ENCODE peak calls at places on chromosomes 12 and 14, in eight cellular contexts. One of them, this sample, is unnamed. For H3K9me3, the result is how much of the 10 kb centered on the place peaks cover.

GRCh38 chr14:97970222-97970621 is 1173.0 kb downstream of the VRK1 start:
- DNase-seq in pancreas: no peak
- DNase-seq in GM23248: no peak
- DNase-seq in left ventricle myocardium inferior: no peak
- DNase-seq in ovary: no peak
- DNase-seq in sigmoid colon: no peak
- DNase-seq in heart left ventricle: no peak
- DNase-seq in lower lobe of right lung: no peak
- DNase-seq in this sample: no peak

GRCh38 chr12:112001555-112001954 is 11.4 kb downstream of the TMEM116 start:
- DNase-seq in heart left ventricle: no peak
- DNase-seq in lower lobe of right lung: no peak
- DNase-seq in left ventricle myocardium inferior: no peak
- DNase-seq in pancreas: no peak
- DNase-seq in sigmoid colon: no peak
- DNase-seq in ovary: no peak
- DNase-seq in GM23248: peak
- DNase-seq in this sample: no peak

GRCh38 chr12:19440916-19441315 is 1.6 kb downstream of the AEBP2 start:
- DNase-seq in ovary: no peak
- DNase-seq in left ventricle myocardium inferior: no peak
- DNase-seq in sigmoid colon: no peak
- DNase-seq in heart left ventricle: no peak
- DNase-seq in pancreas: no peak
- DNase-seq in GM23248: peak
- DNase-seq in lower lobe of right lung: no peak
- DNase-seq in this sample: no peak

GRCh38 chr12:5505751-5506150 is 73.8 kb downstream of the NTF3 start:
- DNase-seq in heart left ventricle: no peak
- DNase-seq in left ventricle myocardium inferior: no peak
- DNase-seq in lower lobe of right lung: no peak
- DNase-seq in GM23248: peak
- DNase-seq in pancreas: no peak
- DNase-seq in sigmoid colon: no peak
- DNase-seq in ovary: no peak
- DNase-seq in this sample: no peak

GRCh38 chr12:13187399-13187798 is 9.1 kb upstream of the EMP1 start:
- DNase-seq in ovary: no peak
- DNase-seq in sigmoid colon: no peak
- DNase-seq in lower lobe of right lung: no peak
- DNase-seq in heart left ventricle: no peak
- DNase-seq in GM23248: peak
- DNase-seq in pancreas: no peak
- DNase-seq in left ventricle myocardium inferior: no peak
- DNase-seq in this sample: no peak

GRCh38 chr14:68884031-68885030 is 91.5 kb upstream of the ZFP36L1 start:
- DNase-seq in ovary: no peak
- DNase-seq in left ventricle myocardium inferior: peak
- DNase-seq in GM23248: peak
- DNase-seq in pancreas: no peak
- DNase-seq in lower lobe of right lung: no peak
- DNase-seq in heart left ventricle: peak
- DNase-seq in sigmoid colon: peak
- DNase-seq in this sample: peak

GRCh38 chr12:113239811-113240331 is 18.6 kb downstream of the TPCN1 start:
- DNase-seq in pancreas: no peak
- DNase-seq in ovary: no peak
- DNase-seq in left ventricle myocardium inferior: peak
- DNase-seq in lower lobe of right lung: no peak
- DNase-seq in sigmoid colon: peak
- DNase-seq in GM23248: no peak
- DNase-seq in heart left ventricle: peak
- DNase-seq in this sample: peak

GRCh38 chr14:75630695-75631452 is 29.8 kb downstream of the ERG28 start:
- DNase-seq in lower lobe of right lung: no peak
- DNase-seq in heart left ventricle: no peak
- DNase-seq in left ventricle myocardium inferior: no peak
- DNase-seq in pancreas: no peak
- DNase-seq in GM23248: no peak
- DNase-seq in ovary: no peak
- DNase-seq in sigmoid colon: no peak
- DNase-seq in this sample: no peak

GRCh38 chr12:60489071-60489470 is 893.2 kb downstream of the SLC16A7 start:
- DNase-seq in heart left ventricle: no peak
- DNase-seq in left ventricle myocardium inferior: no peak
- DNase-seq in sigmoid colon: no peak
- DNase-seq in lower lobe of right lung: no peak
- DNase-seq in pancreas: no peak
- DNase-seq in GM23248: peak
- DNase-seq in ovary: no peak
- DNase-seq in this sample: no peak

GRCh38 chr14:100679707-100680438 is 46.8 kb upstream of the DLK1 start:
- DNase-seq in lower lobe of right lung: no peak
- DNase-seq in left ventricle myocardium inferior: peak
- DNase-seq in ovary: peak
- DNase-seq in pancreas: no peak
- DNase-seq in sigmoid colon: peak
- DNase-seq in GM23248: peak
- DNase-seq in heart left ventricle: peak
- DNase-seq in this sample: peak

DNA sequence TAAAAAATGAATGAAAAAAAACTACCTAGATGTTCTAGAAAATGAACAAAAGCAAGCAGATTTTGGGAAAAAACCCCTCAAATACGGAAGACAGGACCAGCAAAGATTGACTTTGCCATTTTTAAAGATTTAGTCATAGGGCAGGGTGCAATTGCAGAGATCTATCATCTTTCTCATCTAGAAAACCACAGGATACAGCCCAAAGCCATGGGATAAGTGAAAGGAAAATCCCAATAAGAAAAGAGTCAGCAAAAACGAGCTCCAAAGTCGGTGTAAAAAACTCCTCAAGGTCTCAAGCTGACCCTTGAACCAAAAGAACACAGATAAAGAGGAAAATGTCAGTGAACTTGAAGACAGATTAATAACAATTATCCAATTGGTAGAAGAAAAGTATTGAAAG is 28.0 kb downstream of the CEP290 start:
- DNase-seq in GM23248: peak
- DNase-seq in ovary: no peak
- DNase-seq in sigmoid colon: no peak
- DNase-seq in pancreas: no peak
- DNase-seq in lower lobe of right lung: no peak
- DNase-seq in heart left ventricle: no peak
- DNase-seq in left ventricle myocardium inferior: no peak
- DNase-seq in this sample: no peak
- H3K9me3 ChIP-seq in GM23248: under half
- H3K9me3 ChIP-seq in ovary: under half
- H3K9me3 ChIP-seq in sigmoid colon: under half
- H3K9me3 ChIP-seq in pancreas: under half
- H3K9me3 ChIP-seq in lower lobe of right lung: under half
- H3K9me3 ChIP-seq in heart left ventricle: under half
- H3K9me3 ChIP-seq in left ventricle myocardium inferior: under half
- H3K9me3 ChIP-seq in this sample: under half

DNA sequence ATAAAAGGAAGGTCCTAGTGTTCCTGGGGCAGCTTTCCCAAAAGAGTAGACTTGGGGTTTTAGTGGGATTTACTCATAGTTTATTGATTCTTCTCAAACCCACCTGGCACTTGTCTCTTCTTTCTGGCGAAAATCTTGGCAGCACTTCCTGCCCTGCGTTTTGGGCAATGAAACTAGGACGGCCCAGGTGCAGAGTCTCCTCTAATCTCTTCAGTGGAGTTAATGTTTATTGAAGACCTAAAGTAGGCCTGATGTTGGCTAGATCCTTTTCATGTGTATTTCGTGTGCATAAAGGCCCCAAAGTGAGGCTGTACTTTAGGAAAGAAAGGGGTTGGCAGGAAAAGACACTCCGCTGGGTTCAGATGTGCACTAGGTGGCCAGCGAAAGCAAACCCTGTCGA is 5.1 kb downstream of the WNT5B start:
- DNase-seq in sigmoid colon: no peak
- DNase-seq in pancreas: no peak
- DNase-seq in heart left ventricle: no peak
- DNase-seq in GM23248: no peak
- DNase-seq in left ventricle myocardium inferior: no peak
- DNase-seq in ovary: no peak
- DNase-seq in lower lobe of right lung: no peak
- DNase-seq in this sample: no peak
- H3K27ac ChIP-seq in sigmoid colon: no peak
- H3K27ac ChIP-seq in pancreas: no peak
- H3K27ac ChIP-seq in heart left ventricle: no peak
- H3K27ac ChIP-seq in GM23248: no peak
- H3K27ac ChIP-seq in left ventricle myocardium inferior: no peak
- H3K27ac ChIP-seq in ovary: no peak
- H3K27ac ChIP-seq in lower lobe of right lung: no peak
- H3K27ac ChIP-seq in this sample: no peak

GRCh38 chr14:106224694-106224971 is 698.2 kb downstream of the TMEM121 start:
- DNase-seq in ovary: no peak
- DNase-seq in pancreas: no peak
- DNase-seq in left ventricle myocardium inferior: no peak
- DNase-seq in lower lobe of right lung: no peak
- DNase-seq in heart left ventricle: no peak
- DNase-seq in sigmoid colon: no peak
- DNase-seq in GM23248: no peak
- DNase-seq in this sample: no peak

GRCh38 chr14:106218189-106218588 is 691.8 kb downstream of the TMEM121 start:
- DNase-seq in heart left ventricle: no peak
- DNase-seq in sigmoid colon: no peak
- DNase-seq in GM23248: no peak
- DNase-seq in pancreas: no peak
- DNase-seq in lower lobe of right lung: no peak
- DNase-seq in left ventricle myocardium inferior: no peak
- DNase-seq in ovary: no peak
- DNase-seq in this sample: no peak

GRCh38 chr14:106228541-106229158 is 702.3 kb downstream of the TMEM121 start:
- DNase-seq in sigmoid colon: no peak
- DNase-seq in GM23248: no peak
- DNase-seq in ovary: no peak
- DNase-seq in left ventricle myocardium inferior: no peak
- DNase-seq in heart left ventricle: no peak
- DNase-seq in pancreas: no peak
- DNase-seq in lower lobe of right lung: no peak
- DNase-seq in this sample: no peak

GRCh38 chr14:106227793-106228192 is 701.4 kb downstream of the TMEM121 start:
- DNase-seq in heart left ventricle: no peak
- DNase-seq in sigmoid colon: no peak
- DNase-seq in pancreas: no peak
- DNase-seq in lower lobe of right lung: no peak
- DNase-seq in GM23248: no peak
- DNase-seq in ovary: no peak
- DNase-seq in left ventricle myocardium inferior: no peak
- DNase-seq in this sample: no peak

GRCh38 chr14:106222736-106223135 is 696.4 kb downstream of the TMEM121 start:
- DNase-seq in ovary: no peak
- DNase-seq in sigmoid colon: no peak
- DNase-seq in pancreas: no peak
- DNase-seq in left ventricle myocardium inferior: no peak
- DNase-seq in heart left ventricle: no peak
- DNase-seq in lower lobe of right lung: no peak
- DNase-seq in GM23248: no peak
- DNase-seq in this sample: no peak
- H3K9me3 ChIP-seq in ovary: under half
- H3K9me3 ChIP-seq in sigmoid colon: under half
- H3K9me3 ChIP-seq in pancreas: under half
- H3K9me3 ChIP-seq in left ventricle myocardium inferior: under half
- H3K9me3 ChIP-seq in heart left ventricle: under half
- H3K9me3 ChIP-seq in lower lobe of right lung: under half
- H3K9me3 ChIP-seq in GM23248: under half
- H3K9me3 ChIP-seq in this sample: under half

GRCh38 chr12:109450980-109451379 is 26.1 kb downstream of the KCTD10 start:
- DNase-seq in heart left ventricle: no peak
- DNase-seq in sigmoid colon: no peak
- DNase-seq in left ventricle myocardium inferior: no peak
- DNase-seq in GM23248: peak
- DNase-seq in lower lobe of right lung: no peak
- DNase-seq in ovary: no peak
- DNase-seq in pancreas: no peak
- DNase-seq in this sample: no peak

GRCh38 chr12:109451400-109451799 is 25.7 kb downstream of the KCTD10 start:
- DNase-seq in heart left ventricle: no peak
- DNase-seq in sigmoid colon: no peak
- DNase-seq in left ventricle myocardium inferior: no peak
- DNase-seq in GM23248: no peak
- DNase-seq in lower lobe of right lung: no peak
- DNase-seq in ovary: no peak
- DNase-seq in pancreas: no peak
- DNase-seq in this sample: peak

GRCh38 chr12:109448707-109449390 is 28.3 kb downstream of the KCTD10 start:
- DNase-seq in GM23248: no peak
- DNase-seq in pancreas: no peak
- DNase-seq in lower lobe of right lung: no peak
- DNase-seq in left ventricle myocardium inferior: no peak
- DNase-seq in heart left ventricle: no peak
- DNase-seq in ovary: no peak
- DNase-seq in sigmoid colon: no peak
- DNase-seq in this sample: no peak

GRCh38 chr12:109448272-109448671 is 28.8 kb downstream of the KCTD10 start:
- DNase-seq in pancreas: no peak
- DNase-seq in heart left ventricle: no peak
- DNase-seq in sigmoid colon: no peak
- DNase-seq in left ventricle myocardium inferior: no peak
- DNase-seq in ovary: no peak
- DNase-seq in GM23248: no peak
- DNase-seq in lower lobe of right lung: no peak
- DNase-seq in this sample: no peak

GRCh38 chr12:109449845-109450532 is 27.1 kb downstream of the KCTD10 start:
- DNase-seq in sigmoid colon: no peak
- DNase-seq in heart left ventricle: no peak
- DNase-seq in GM23248: no peak
- DNase-seq in lower lobe of right lung: no peak
- DNase-seq in pancreas: no peak
- DNase-seq in left ventricle myocardium inferior: no peak
- DNase-seq in ovary: no peak
- DNase-seq in this sample: no peak
- H3K27ac ChIP-seq in sigmoid colon: peak
- H3K27ac ChIP-seq in heart left ventricle: no peak
- H3K27ac ChIP-seq in GM23248: no peak
- H3K27ac ChIP-seq in lower lobe of right lung: no peak
- H3K27ac ChIP-seq in pancreas: no peak
- H3K27ac ChIP-seq in left ventricle myocardium inferior: peak
- H3K27ac ChIP-seq in ovary: no peak
- H3K27ac ChIP-seq in this sample: no peak

This sample was measured in right cardiac atrium.